ENCODE peak calls at places on chromosomes 11 and 22, in four cellular contexts. V, D, J and T are unnamed samples.

GRCh38 chr22:46681010-46681409 is 57.0 kb downstream of the CERK start:
- DNase-seq in V (no peak), D (no peak), J (no peak), T (no peak)

GRCh38 chr11:47461876-47462275 is 12.9 kb upstream of the RAPSN start:
- DNase-seq in V (no peak), D (no peak), J (no peak), T (no peak)

GRCh38 chr11:44632466-44633123 is 67.1 kb downstream of the CD82 start:
- DNase-seq in V (no peak), D (no peak), J (peak), T (no peak)

GRCh38 chr11:45335434-45335833 is 49.3 kb upstream of the SYT13 start:
- DNase-seq in V (no peak), D (no peak), J (no peak), T (no peak)

GRCh38 chr11:83292709-83293435 is 6.7 kb upstream of the CCDC90B start:
- DNase-seq in V (no peak), D (peak), J (no peak), T (peak)

GRCh38 chr22:19825904-19826618 is 28.6 kb downstream of the GNB1L start:
- DNase-seq in V (no peak), D (no peak), J (no peak), T (no peak)

GRCh38 chr11:65844231-65844872 is 10.6 kb downstream of the SNX32 start:
- DNase-seq in V (no peak), D (no peak), J (no peak), T (no peak)

GRCh38 chr11:131279685-131280084 is 90.7 kb upstream of the NTM start:
- DNase-seq in V (no peak), D (no peak), J (no peak), T (no peak)

GRCh38 chr11:68889948-68890446 is 13.6 kb downstream of the MRPL21 start:
- DNase-seq in V (peak), D (no peak), J (peak), T (peak)

GRCh38 chr11:73949246-73949645 is 1.6 kb upstream of the DNAJB13 start:
- DNase-seq in V (no peak), D (no peak), J (peak), T (no peak)

GRCh38 chr11:29319231-29319630 is 697.6 kb downstream of the KCNA4 start:
- DNase-seq in V (no peak), D (no peak), J (no peak), T (no peak)

GRCh38 chr22:31363885-31364284 is 17.7 kb upstream of the PATZ1 start:
- DNase-seq in V (no peak), D (no peak), J (no peak), T (no peak)

GRCh38 chr11:110432713-110433392 is 3.1 kb downstream of the FDX1 start:
- DNase-seq in V (no peak), D (no peak), J (no peak), T (no peak)

GRCh38 chr11:65792456-65792855 is 5.6 kb downstream of the OVOL1 start:
- DNase-seq in V (no peak), D (no peak), J (no peak), T (no peak)

GRCh38 chr22:30940655-30941362 is 27.8 kb downstream of the MORC2 start:
- DNase-seq in V (no peak), D (no peak), J (no peak), T (no peak)

GRCh38 chr11:32827276-32827675 is 2.5 kb upstream of the PRRG4 start:
- DNase-seq in V (no peak), D (no peak), J (no peak), T (no peak)

GRCh38 chr11:29231991-29232390 is 784.8 kb downstream of the KCNA4 start:
- DNase-seq in V (no peak), D (no peak), J (no peak), T (no peak)

GRCh38 chr22:34567367-34567766 is 498.6 kb upstream of the ISX start:
- DNase-seq in V (no peak), D (no peak), J (no peak), T (no peak)

GRCh38 chr11:76839326-76839725 is 21.4 kb upstream of the ACER3 start:
- DNase-seq in V (no peak), D (no peak), J (no peak), T (no peak)

GRCh38 chr11:121524233-121524631 is 71.5 kb upstream of the SORL1-AS1 start:
- DNase-seq in V (no peak), D (no peak), J (no peak), T (peak)

GRCh38 chr11:125494987-125495725 is 909 bp downstream of the FEZ1 start:
- DNase-seq in V (peak), D (no peak), J (peak), T (no peak)

GRCh38 chr11:2331404-2331803 is 29.6 kb downstream of the TSPAN32 start:
- DNase-seq in V (no peak), D (no peak), J (no peak), T (no peak)

GRCh38 chr11:115990004-115990447 is 485.8 kb upstream of the CADM1 start:
- DNase-seq in V (no peak), D (no peak), J (no peak), T (no peak)

GRCh38 chr11:70826541-70826943 is 425.8 kb downstream of the SHANK2 start:
- DNase-seq in V (no peak), D (no peak), J (peak), T (no peak)

GRCh38 chr22:29257751-29258181 is 10.0 kb downstream of the RHBDD3 start:
- DNase-seq in V (no peak), D (no peak), J (no peak), T (no peak)

GRCh38 chr11:60915250-60915914 is 1.4 kb downstream of the TMEM109 start:
- DNase-seq in V (peak), D (no peak), J (peak), T (no peak)

GRCh38 chr22:46352691-46353386 is 17.3 kb downstream of the TRMU start:
- DNase-seq in V (no peak), D (no peak), J (no peak), T (peak)

GRCh38 chr11:45374632-45375031 is 88.5 kb upstream of the SYT13 start:
- DNase-seq in V (no peak), D (no peak), J (no peak), T (no peak)

GRCh38 chr11:1260023-1260501 is 37.2 kb downstream of the MUC5B start:
- DNase-seq in V (no peak), D (no peak), J (no peak), T (no peak)

GRCh38 chr11:111019931-111020381 is 225.6 kb upstream of the POU2AF2 start:
- DNase-seq in V (no peak), D (no peak), J (no peak), T (no peak)

GRCh38 chr11:128891912-128892398 is 799 bp downstream of the KCNJ5 start:
- DNase-seq in V (no peak), D (no peak), J (peak), T (no peak)

GRCh38 chr11:64757549-64758329 is 2.0 kb downstream of the PYGM start:
- DNase-seq in V (peak), D (no peak), J (peak), T (no peak)

GRCh38 chr11:121696177-121696863 is 243.6 kb upstream of the SORL1-AS1 start:
- DNase-seq in V (no peak), D (no peak), J (peak), T (no peak)

GRCh38 chr22:21842946-21843345 is 24.5 kb downstream of the MAPK1 start:
- DNase-seq in V (no peak), D (no peak), J (no peak), T (no peak)

GRCh38 chr22:25666308-25666707 is 75.7 kb upstream of the MYO18B start:
- DNase-seq in V (peak), D (no peak), J (peak), T (no peak)

GRCh38 chr11:118677977-118678376 is 1.5 kb downstream of the TREH start:
- DNase-seq in V (no peak), D (no peak), J (no peak), T (no peak)

GRCh38 chr11:33461726-33462125 is 204.5 kb downstream of the HIPK3 start:
- DNase-seq in V (no peak), D (no peak), J (no peak), T (no peak)

GRCh38 chr11:126549273-126549585 is 193.7 kb downstream of the ST3GAL4 start:
- DNase-seq in V (no peak), D (no peak), J (no peak), T (no peak)

GRCh38 chr22:27602390-27602789 is 199.2 kb downstream of the MN1 start:
- DNase-seq in V (no peak), D (no peak), J (no peak), T (no peak)

GRCh38 chr11:35112056-35112845 is 26.7 kb upstream of the CD44 start:
- DNase-seq in V (no peak), D (no peak), J (no peak), T (no peak)
- H3K4me3 ChIP-seq in V (no peak), D (no peak), J (no peak), T (no peak)

GRCh38 chr11:78229106-78229505 is 40.4 kb downstream of the USP35 start:
- DNase-seq in V (no peak), D (no peak), J (no peak), T (no peak)

GRCh38 chr11:78228467-78228866 is 39.7 kb downstream of the USP35 start:
- DNase-seq in V (no peak), D (no peak), J (no peak), T (peak)

GRCh38 chr11:78230161-78230877 is 41.6 kb downstream of the USP35 start:
- DNase-seq in V (no peak), D (no peak), J (no peak), T (no peak)

GRCh38 chr11:78226684-78227680 is 38.3 kb downstream of the USP35 start:
- DNase-seq in V (no peak), D (no peak), J (no peak), T (no peak)

GRCh38 chr11:78227906-78228305 is 39.2 kb downstream of the USP35 start:
- DNase-seq in V (no peak), D (no peak), J (no peak), T (no peak)
- TF ChIP-seq CTCF in V (no peak), D (no peak), J (no peak), T (no peak)

GRCh38 chr11:3856856-3857553 is 1.5 kb downstream of the STIM1 start:
- DNase-seq in V (no peak), D (no peak), J (no peak), T (no peak)

GRCh38 chr11:3855808-3856491 is 486 bp downstream of the STIM1 start:
- DNase-seq in V (peak), D (no peak), J (peak), T (no peak)

GRCh38 chr11:3859373-3859881 is 4.0 kb downstream of the STIM1 start:
- DNase-seq in V (no peak), D (no peak), J (no peak), T (no peak)

GRCh38 chr11:3854977-3855807 is at the start of gene STIM1:
- DNase-seq in V (peak), D (peak), J (peak), T (peak)

DNA sequence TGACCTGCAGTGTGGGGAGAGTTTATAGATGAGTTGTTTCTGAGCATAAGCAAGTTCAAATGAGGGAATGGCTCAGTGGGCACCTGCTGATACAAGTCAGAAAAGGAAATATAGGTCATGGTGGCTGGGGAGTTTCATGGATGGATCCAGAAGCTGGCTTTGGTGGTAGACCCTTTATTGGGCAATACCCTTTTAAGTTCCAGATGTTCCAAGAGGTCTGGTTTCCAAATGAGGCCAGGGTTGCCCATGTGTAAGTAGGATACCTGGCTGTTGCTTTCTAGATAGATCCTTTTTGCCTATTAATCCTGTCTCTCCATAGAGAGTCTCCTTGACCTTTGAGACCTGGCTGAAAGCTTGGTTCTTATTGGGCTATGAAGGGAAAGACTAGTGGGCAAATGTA is 2.2 kb downstream of the STIM1 start:
- DNase-seq in V (no peak), D (no peak), J (no peak), T (no peak)
- H3K4me3 ChIP-seq in V (no peak), D (no peak), J (peak), T (no peak)

DNA sequence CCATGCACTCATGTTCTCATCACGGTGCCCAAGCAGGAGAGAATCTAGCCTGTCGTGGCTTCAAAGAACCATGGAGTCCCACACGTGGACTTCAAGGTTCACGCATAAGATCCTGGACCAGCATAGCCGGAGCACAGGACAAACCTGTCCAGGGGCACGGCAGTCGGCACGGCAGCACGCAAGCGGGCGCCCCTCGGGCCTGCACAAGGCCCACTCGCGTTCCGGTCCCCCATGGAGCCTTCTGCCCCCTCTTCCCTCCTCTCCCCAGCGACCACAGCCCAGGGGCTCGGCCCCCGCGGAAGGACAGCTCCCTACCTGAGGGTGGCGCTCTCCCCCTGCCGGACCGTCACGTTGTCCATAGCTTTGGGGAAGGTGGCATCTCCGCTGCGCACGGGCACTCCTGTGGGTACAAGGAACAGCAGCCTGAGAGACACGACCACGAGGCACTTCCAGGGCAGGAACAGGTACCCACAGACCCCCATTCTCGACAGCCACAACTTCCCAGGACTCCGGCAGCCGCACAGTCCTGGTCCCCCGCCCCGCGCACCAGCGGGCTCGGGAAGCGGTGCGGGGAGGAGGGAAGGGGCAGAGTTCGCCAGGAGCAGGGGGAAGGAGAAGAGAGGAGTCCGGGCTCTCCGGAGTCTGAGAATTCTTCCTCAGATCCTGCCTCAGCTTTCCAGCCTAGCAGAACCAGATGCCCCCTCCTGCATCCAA is 589.5 kb downstream of the OPCML start:
- DNase-seq in V (no peak), D (no peak), J (no peak), T (no peak)
- TF ChIP-seq CTCF in V (no peak), D (peak), J (no peak), T (no peak)